ENCODE peak calls at places on chromosomes 12 and 14, in seven cellular contexts. M is effector memory CD4-positive, alpha-beta T cell; Z is SK-N-SH; D is A549; C is NB4; Y is cardiac muscle cell; F is sigmoid colon. S is an unnamed sample.

GRCh38 chr14:53924754-53925153 is 31.9 kb downstream of the BMP4 start:
- DNase-seq in M (no peak), Z (no peak), D (peak; percentile 8), C (no peak), Y (peak; percentile 81), F (no peak), S (no peak)

GRCh38 chr12:101891462-101891971 is 14.1 kb downstream of the DRAM1 start:
- DNase-seq in M (no peak), Z (no peak), D (no peak), C (peak; percentile 86), Y (peak; percentile 61), F (peak; percentile 75), S (no peak)

GRCh38 chr14:33237102-33237501 is 298.4 kb downstream of the NPAS3 start:
- DNase-seq in M (no peak), Z (no peak), D (no peak), C (no peak), Y (no peak), F (no peak), S (no peak)

GRCh38 chr14:51609251-51609986 is 42.3 kb upstream of the FRMD6 start:
- DNase-seq in M (no peak), Z (no peak), D (no peak), C (no peak), Y (no peak), F (no peak), S (no peak)

GRCh38 chr14:93950948-93951668 is 24.0 kb downstream of the FAM181A start:
- DNase-seq in M (no peak), Z (no peak), D (no peak), C (no peak), Y (no peak), F (no peak), S (no peak)

GRCh38 chr12:124548854-124549378 is 18.5 kb downstream of the NCOR2 start:
- DNase-seq in M (no peak), Z (peak; percentile 72), D (no peak), C (no peak), Y (peak; percentile 79), F (peak; percentile 88), S (peak; percentile 56)

GRCh38 chr14:95207475-95208253 is 50.3 kb upstream of the DICER1 start:
- DNase-seq in M (no peak), Z (no peak), D (no peak), C (no peak), Y (no peak), F (peak; percentile 18), S (no peak)

GRCh38 chr14:89915114-89915878 is 39.2 kb downstream of the EFCAB11 start:
- DNase-seq in M (no peak), Z (peak; percentile 50), D (peak; percentile 46), C (peak; percentile 60), Y (peak; percentile 80), F (peak; percentile 72), S (peak; percentile 18)

GRCh38 chr14:70448633-70449032 is 3.3 kb upstream of the ADAM21 start:
- DNase-seq in M (no peak), Z (no peak), D (no peak), C (peak; percentile 6), Y (peak; percentile 40), F (no peak), S (no peak)

DNA sequence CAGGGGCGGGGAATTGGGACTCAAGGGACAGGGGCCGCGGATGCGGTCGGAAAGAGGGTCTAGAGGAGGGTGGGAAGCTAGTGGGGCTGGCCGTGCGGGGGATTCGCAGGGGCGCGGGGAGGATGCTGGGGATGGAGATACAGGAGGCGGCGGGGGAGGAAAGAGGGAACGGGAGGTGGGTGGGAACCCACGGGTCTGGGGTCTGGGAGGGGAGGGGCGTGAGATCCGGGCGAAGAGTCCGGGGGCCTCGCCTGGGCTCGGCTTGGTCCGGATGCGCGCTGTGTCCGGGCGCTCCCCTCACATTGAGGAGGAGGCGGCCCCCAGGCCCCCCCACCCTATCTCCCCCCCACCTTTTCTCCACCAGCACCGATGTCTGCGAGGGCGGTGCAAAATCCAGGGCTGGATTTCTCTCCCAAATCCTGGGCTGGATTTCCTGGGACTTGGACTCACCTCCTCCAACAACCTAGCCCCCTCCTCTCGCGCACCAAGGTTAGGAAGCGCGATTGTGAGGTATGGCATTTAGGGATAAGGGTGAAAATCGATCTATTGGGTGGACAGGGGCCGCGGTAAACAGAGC is at the start of gene AGAP2:
- DNase-seq in M (no peak), Z (peak; percentile 91), D (no peak), C (no peak), Y (peak; percentile 21), F (no peak), S (peak; percentile 92)
- H3K4me3 ChIP-seq in M (no peak within 1 kb of the TSS), Z (peak within 1 kb of the TSS; percentile 63), D (peak within 1 kb of the TSS; percentile 60), C (no peak within 1 kb of the TSS), Y (peak within 1 kb of the TSS; percentile 24), F (peak within 1 kb of the TSS; percentile 41), S (peak within 1 kb of the TSS; percentile 43)

GRCh38 chr12:28388879-28389278 is 198.6 kb downstream of the CCDC91 start:
- DNase-seq in M (no peak), Z (no peak), D (no peak), C (no peak), Y (no peak), F (no peak), S (no peak)
- H3K4me3 ChIP-seq in M (no peak overlapping the region), Z (no peak overlapping the region), D (no peak overlapping the region), C (no peak overlapping the region), Y (no peak overlapping the region), F (no peak overlapping the region), S (no peak overlapping the region)

DNA sequence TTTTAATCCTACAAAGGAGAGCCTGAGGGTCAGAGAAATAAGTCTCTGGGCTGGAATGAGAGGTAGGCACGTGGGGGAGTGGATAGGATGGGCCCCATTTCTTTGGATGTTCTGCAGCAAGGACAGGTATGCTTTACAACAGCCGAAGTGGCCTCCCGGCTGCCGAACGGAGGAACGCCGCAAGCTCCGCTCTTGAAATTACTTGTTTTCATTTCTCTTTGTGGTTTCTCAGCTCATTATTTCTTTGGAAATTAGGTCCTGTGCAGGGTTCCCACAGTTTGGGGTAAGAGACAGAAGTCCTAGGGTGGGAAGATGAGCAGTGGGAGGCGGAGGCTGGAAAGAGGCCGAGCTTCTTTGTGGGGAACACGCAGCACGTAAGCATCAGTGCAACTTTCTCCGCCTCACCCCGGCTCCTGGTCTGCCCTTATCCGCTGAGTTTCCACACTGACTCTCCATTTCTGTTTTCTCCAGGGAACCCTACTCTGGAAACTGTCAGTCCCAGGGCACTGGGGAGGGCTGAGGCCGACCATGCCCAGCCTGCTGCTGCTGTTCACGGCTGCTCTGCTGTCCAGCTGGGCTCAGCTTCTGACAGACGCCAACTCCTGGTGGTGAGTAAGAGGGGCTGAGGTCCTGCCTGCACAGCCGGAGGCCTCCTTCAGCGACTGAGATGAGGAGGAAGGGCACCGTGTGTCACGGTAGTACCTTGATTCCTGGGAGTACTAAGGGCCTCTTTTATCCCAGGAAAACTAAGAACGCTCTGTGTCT is 2.0 kb downstream of the WNT5B start:
- DNase-seq in M (no peak), Z (peak; percentile 49), D (no peak), C (no peak), Y (peak; percentile 47), F (no peak), S (peak; percentile 66)
- H3K4me3 ChIP-seq in M (peak overlapping the region; percentile 48), Z (no peak overlapping the region), D (peak overlapping the region; percentile 56), C (no peak overlapping the region), Y (peak overlapping the region; percentile 26), F (peak overlapping the region; percentile 70), S (peak overlapping the region; percentile 29)

DNA sequence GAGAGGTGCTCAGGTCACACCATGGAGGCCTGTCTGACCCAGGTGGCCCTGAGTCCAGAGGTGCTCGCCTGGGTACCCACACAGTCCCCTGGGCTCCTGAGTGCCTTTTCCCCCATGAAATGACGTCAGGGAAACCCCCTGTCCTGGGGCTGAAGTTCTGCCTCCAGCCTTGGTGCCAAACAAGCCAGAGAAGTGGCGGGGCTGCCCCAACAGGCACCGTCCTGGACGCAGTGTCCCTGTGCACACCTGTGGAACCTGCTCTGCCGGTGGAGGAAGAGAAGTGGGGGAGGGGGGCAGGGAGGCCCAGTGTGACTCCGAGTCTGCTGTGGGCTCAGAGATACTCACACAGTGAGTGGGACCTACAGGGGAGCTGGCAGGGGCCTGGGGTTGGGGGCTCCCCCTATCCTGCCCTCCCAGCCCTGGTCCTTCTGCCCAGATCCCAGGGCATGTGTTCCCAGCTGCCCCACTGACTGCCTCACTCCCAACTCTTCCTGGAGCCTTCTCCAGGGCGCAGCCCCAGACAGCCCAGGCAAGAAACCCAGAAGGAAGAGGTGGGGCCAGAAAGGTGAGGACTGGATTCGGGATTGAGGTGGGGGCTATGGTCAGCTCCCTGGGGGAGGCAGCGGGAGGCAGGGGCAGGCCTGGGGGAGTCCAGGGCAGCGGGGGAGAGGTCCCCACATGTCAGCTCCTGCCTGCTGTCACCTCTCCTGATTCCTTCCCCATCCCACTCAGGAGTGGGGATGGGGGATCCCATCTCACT is 24.8 kb downstream of the CCDC85C start:
- DNase-seq in M (no peak), Z (no peak), D (no peak), C (no peak), Y (no peak), F (no peak), S (no peak)
- H3K4me3 ChIP-seq in M (no peak overlapping the region), Z (no peak overlapping the region), D (no peak overlapping the region), C (no peak overlapping the region), Y (no peak overlapping the region), F (no peak overlapping the region), S (no peak overlapping the region)

GRCh38 chr12:64633186-64633939 is 23.1 kb downstream of the RASSF3 start:
- DNase-seq in M (no peak), Z (no peak), D (no peak), C (no peak), Y (no peak), F (no peak), S (no peak)
- H3K4me3 ChIP-seq in M (no peak overlapping the region), Z (no peak overlapping the region), D (no peak overlapping the region), C (no peak overlapping the region), Y (no peak overlapping the region), F (no peak overlapping the region), S (no peak overlapping the region)

DNA sequence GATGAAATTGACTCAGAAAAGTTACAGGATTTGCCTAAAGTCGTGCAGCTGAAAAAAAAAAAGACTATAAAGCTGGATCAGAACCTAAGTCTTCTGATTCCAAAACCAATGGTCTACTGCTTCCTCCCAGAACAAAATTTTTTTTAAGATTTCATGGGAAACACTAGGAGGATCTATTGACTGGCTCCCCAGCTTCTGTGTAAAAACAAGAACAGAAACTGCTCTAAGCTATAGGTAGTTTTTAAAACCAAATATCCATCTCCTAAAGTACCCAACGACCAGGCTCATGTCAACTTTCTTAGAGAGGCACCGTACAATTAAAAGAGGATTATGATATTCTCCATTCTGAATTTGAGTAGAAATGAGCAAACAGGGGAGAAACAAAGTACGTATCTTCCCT is 9.4 kb downstream of the FMNL3 start:
- DNase-seq in M (no peak), Z (no peak), D (no peak), C (no peak), Y (no peak), F (no peak), S (no peak)
- H3K4me3 ChIP-seq in M (no peak overlapping the region), Z (no peak overlapping the region), D (no peak overlapping the region), C (no peak overlapping the region), Y (no peak overlapping the region), F (no peak overlapping the region), S (no peak overlapping the region)

DNA sequence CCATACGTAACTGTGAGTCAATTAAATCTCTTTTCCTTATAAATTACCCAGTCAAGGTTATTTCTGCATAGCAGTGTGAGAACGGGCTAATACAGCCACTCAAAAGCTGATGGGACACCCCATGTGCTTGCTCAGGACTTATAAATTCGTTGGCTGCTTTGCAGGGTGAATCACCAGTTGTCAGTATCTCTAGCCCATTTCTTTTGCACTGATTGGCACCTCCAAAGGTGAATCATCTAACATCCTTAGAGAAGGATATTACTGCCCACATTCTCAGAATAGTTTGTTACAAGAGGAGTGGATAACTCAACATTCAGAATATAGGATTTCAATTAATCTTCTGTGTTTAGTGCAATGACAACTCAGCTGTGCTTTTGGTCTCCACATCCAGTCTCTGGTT is 601.5 kb downstream of the KCNH5 start:
- DNase-seq in M (no peak), Z (no peak), D (no peak), C (no peak), Y (peak; percentile 13), F (no peak), S (no peak)
- H3K4me3 ChIP-seq in M (no peak overlapping the region), Z (no peak overlapping the region), D (no peak overlapping the region), C (no peak overlapping the region), Y (no peak overlapping the region), F (no peak overlapping the region), S (no peak overlapping the region)